ENCODE peak calls at places on chromosome 13, in five cellular contexts. V is HCT116, R is psoas muscle, X is fibroblast of pulmonary artery, T is IMR-90. N is an unnamed sample.

GRCh38 chr13:33307820-33308219 is 22.3 kb upstream of the STARD13 start:
- DNase-seq in V (no peak), R (no peak), X (peak; percentile 53), T (peak; percentile 55), N (no peak)

GRCh38 chr13:38255600-38255999 is 94.1 kb upstream of the UFM1 start:
- DNase-seq in V (no peak), R (no peak), X (no peak), T (no peak), N (no peak)

GRCh38 chr13:96817336-96817941 is 176.8 kb downstream of the OXGR1 start:
- DNase-seq in V (peak; percentile 37), R (no peak), X (peak; percentile 52), T (peak; percentile 10), N (no peak)

GRCh38 chr13:23707674-23708073 is 137.5 kb downstream of the TNFRSF19 start:
- DNase-seq in V (peak; percentile 24), R (no peak), X (peak; percentile 64), T (peak; percentile 49), N (no peak)

GRCh38 chr13:80297094-80297493 is 43.8 kb downstream of the SPRY2 start:
- DNase-seq in V (no peak), R (no peak), X (no peak), T (no peak), N (no peak)

GRCh38 chr13:34310539-34310938 is 492.6 kb downstream of the RFC3 start:
- DNase-seq in V (no peak), R (no peak), X (no peak), T (no peak), N (no peak)

GRCh38 chr13:91347996-91348905 is 764 bp downstream of the MIR17HG start:
- DNase-seq in V (no peak), R (peak; percentile 64), X (peak; percentile 49), T (no peak), N (peak; percentile 61)

GRCh38 chr13:19960673-19961015 is 2.1 kb downstream of the ZMYM2 start:
- DNase-seq in V (no peak), R (no peak), X (peak; percentile 8), T (no peak), N (no peak)

GRCh38 chr13:94344126-94344863 is 135.2 kb downstream of the DCT start:
- DNase-seq in V (no peak), R (no peak), X (no peak), T (peak; percentile 57), N (no peak)

GRCh38 chr13:111389621-111390521 is 69.4 kb downstream of the TEX29 start:
- DNase-seq in V (no peak), R (no peak), X (no peak), T (no peak), N (peak; percentile 7)

GRCh38 chr13:28499579-28499978 is 4.7 kb upstream of the FLT1 start:
- DNase-seq in V (no peak), R (no peak), X (no peak), T (peak; percentile 74), N (no peak)

GRCh38 chr13:50131998-50132936 is 117.0 kb downstream of the KCNRG start:
- DNase-seq in V (no peak), R (no peak), X (no peak), T (no peak), N (no peak)

GRCh38 chr13:109870281-109871017 is 84.1 kb upstream of the IRS2 start:
- DNase-seq in V (no peak), R (no peak), X (no peak), T (no peak), N (no peak)

GRCh38 chr13:92677571-92677970 is 549.0 kb upstream of the GPC6 start:
- DNase-seq in V (no peak), R (no peak), X (no peak), T (no peak), N (no peak)

GRCh38 chr13:79741006-79741405 is 260.1 kb downstream of the NDFIP2 start:
- DNase-seq in V (no peak), R (no peak), X (peak; percentile 54), T (peak; percentile 71), N (no peak)

GRCh38 chr13:32829269-32829668 is 187.0 kb upstream of the KL start:
- DNase-seq in V (no peak), R (no peak), X (no peak), T (no peak), N (no peak)

GRCh38 chr13:70249332-70250064 is 141.2 kb upstream of the KLHL1 start:
- DNase-seq in V (peak; percentile 28), R (no peak), X (peak; percentile 50), T (no peak), N (no peak)

GRCh38 chr13:82681535-82681934 is 1200.7 kb downstream of the SLITRK1 start:
- DNase-seq in V (no peak), R (no peak), X (no peak), T (no peak), N (no peak)

GRCh38 chr13:28181413-28181812 is 43.1 kb downstream of the PAN3 start:
- DNase-seq in V (peak; percentile 10), R (no peak), X (peak; percentile 40), T (peak; percentile 79), N (no peak)

GRCh38 chr13:99953138-99953755 is 18.3 kb downstream of the ZIC5 start:
- DNase-seq in V (no peak), R (no peak), X (no peak), T (no peak), N (no peak)

GRCh38 chr13:104975272-104975671 is 1560.2 kb downstream of the EFNB2 start:
- DNase-seq in V (no peak), R (no peak), X (no peak), T (no peak), N (no peak)

GRCh38 chr13:21069561-21070004 is 8.2 kb upstream of the LATS2 start:
- DNase-seq in V (no peak), R (no peak), X (peak; percentile 98), T (peak; percentile 99), N (no peak)

GRCh38 chr13:79477968-79478367 is 3.0 kb upstream of the NDFIP2 start:
- DNase-seq in V (no peak), R (no peak), X (no peak), T (no peak), N (no peak)

GRCh38 chr13:51518847-51519246 is 65.4 kb upstream of the WDFY2 start:
- DNase-seq in V (no peak), R (no peak), X (no peak), T (peak; percentile 40), N (no peak)

GRCh38 chr13:48750588-48751383 is 97.1 kb downstream of the CYSLTR2 start:
- DNase-seq in V (no peak), R (peak; percentile 60), X (peak; percentile 78), T (no peak), N (no peak)
- TF ChIP-seq CTCF in V (no peak), R (no peak), X (peak; percentile 37), T (no peak), N (no peak)

DNA sequence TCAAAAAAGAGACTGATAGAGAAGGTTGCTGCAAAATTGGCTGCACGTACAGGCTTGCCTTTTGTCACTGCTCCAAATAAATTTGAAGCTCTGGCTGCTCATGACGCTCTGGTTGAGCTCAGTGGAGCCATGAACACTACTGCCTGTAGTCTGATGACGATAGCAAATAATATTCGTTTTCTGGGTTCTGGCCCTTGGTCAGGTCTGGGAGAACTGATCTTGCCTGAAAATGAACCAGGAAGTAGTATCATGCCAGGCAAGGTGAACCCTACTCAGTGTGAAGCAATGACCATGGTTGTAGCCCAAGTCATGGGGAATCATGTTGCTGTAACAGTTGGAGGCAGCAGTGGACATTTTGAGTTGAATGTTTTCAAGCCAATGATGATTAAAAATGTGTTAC is 16.1 kb upstream of the AKAP11 start:
- DNase-seq in V (no peak), R (no peak), X (no peak), T (no peak), N (no peak)
- TF ChIP-seq CTCF in V (no peak), R (no peak), X (no peak), T (no peak), N (no peak)

DNA sequence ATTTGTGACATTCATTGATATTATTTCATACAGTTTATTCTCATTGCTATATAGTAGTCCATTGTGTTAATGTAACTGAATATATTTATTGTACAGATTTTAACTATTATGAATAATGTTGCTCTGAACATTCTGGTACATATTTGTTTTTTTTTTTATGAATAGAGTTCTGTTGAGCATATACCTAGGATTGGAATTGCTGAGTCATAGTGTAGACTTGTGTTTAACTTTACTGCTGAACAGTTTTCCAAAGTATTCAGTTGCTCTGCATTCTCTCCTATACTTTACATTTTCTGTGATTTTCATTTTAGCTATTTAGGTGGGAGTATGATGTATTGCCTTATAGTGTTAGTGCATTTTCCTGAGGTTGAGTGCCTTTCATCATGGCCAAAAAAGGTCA is 97.5 kb downstream of the MAB21L1 start:
- DNase-seq in V (no peak), R (no peak), X (peak; percentile 27), T (peak; percentile 19), N (no peak)
- TF ChIP-seq CTCF in V (no peak), R (no peak), X (no peak), T (no peak), N (no peak)

DNA sequence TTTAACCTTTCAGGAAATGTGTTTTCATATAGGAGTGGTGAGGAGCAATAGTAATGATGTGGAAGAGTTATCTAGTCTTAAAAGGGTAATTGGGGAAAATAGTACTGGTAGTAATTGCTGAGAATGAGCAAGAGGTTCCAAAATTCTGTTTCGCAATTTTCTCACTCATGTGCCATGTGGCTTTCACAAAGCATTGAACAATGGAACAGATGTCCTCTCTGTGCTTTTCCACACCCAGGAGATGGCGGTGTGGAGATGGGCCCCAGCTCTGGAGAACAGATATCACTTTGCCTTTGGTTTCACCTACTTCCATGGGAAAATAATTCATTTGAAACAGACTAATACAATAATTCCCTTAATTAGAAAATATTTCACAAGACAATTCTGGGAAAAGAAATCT is 170.0 kb upstream of the SLC10A2 start:
- DNase-seq in V (no peak), R (no peak), X (peak; percentile 36), T (no peak), N (no peak)
- TF ChIP-seq CTCF in V (no peak), R (no peak), X (peak; percentile 33), T (no peak), N (no peak)